ENCODE peak calls at places on chromosome X, in eight cellular contexts. A is DND-41; W is CD4-positive, alpha-beta T cell; I is hepatocyte; O is tibial nerve; L is adrenal gland; D is esophagus squamous epithelium; C is body of pancreas. X is an unnamed sample.

GRCh38 chrX:362351-362750 is 24.4 kb downstream of the PPP2R3B start:
- DNase-seq in A (no peak), W (no peak), I (no peak), O (no peak), L (no peak), D (no peak), C (no peak), X (no peak)

GRCh38 chrX:9677098-9677739 is 88.4 kb downstream of the GPR143 start:
- DNase-seq in A (no peak), W (no peak), I (no peak), O (no peak), L (no peak), D (no peak), C (no peak), X (no peak)

GRCh38 chrX:16594490-16594889 is 55.5 kb upstream of the S100G start:
- DNase-seq in A (no peak), W (no peak), I (no peak), O (no peak), L (no peak), D (no peak), C (no peak), X (no peak)

GRCh38 chrX:132463411-132463810 is 25.4 kb downstream of the MBNL3 start:
- DNase-seq in A (peak), W (no peak), I (peak), O (no peak), L (no peak), D (no peak), C (peak), X (peak)

GRCh38 chrX:48864210-48864609 is 28.8 kb upstream of the PCSK1N start:
- DNase-seq in A (no peak), W (no peak), I (no peak), O (no peak), L (no peak), D (no peak), C (no peak), X (no peak)

GRCh38 chrX:19410259-19410658 is 66.5 kb downstream of the PDHA1 start:
- DNase-seq in A (no peak), W (no peak), I (no peak), O (no peak), L (no peak), D (no peak), C (no peak), X (no peak)

GRCh38 chrX:113305496-113305895 is 464.9 kb upstream of the AMOT start:
- DNase-seq in A (no peak), W (no peak), I (no peak), O (no peak), L (no peak), D (no peak), C (no peak), X (no peak)

GRCh38 chrX:55008571-55009358 is 8.6 kb downstream of the APEX2 start:
- DNase-seq in A (no peak), W (peak), I (no peak), O (no peak), L (no peak), D (no peak), C (no peak), X (no peak)

GRCh38 chrX:152912121-152912520 is 14.3 kb downstream of the ZNF185 start:
- DNase-seq in A (no peak), W (no peak), I (no peak), O (no peak), L (no peak), D (no peak), C (no peak), X (no peak)

GRCh38 chrX:17595456-17596035 is 141.7 kb upstream of the SCML1 start:
- DNase-seq in A (no peak), W (no peak), I (no peak), O (no peak), L (no peak), D (no peak), C (no peak), X (no peak)

GRCh38 chrX:57821703-57822375 is 88.4 kb downstream of the ZXDA start:
- DNase-seq in A (peak), W (peak), I (no peak), O (no peak), L (peak), D (no peak), C (peak), X (peak)

GRCh38 chrX:34559325-34559724 is 97.8 kb downstream of the TMEM47 start:
- DNase-seq in A (peak), W (no peak), I (peak), O (no peak), L (no peak), D (no peak), C (no peak), X (no peak)

GRCh38 chrX:150558424-150558823 is 10.0 kb upstream of the MTM1 start:
- DNase-seq in A (no peak), W (no peak), I (no peak), O (no peak), L (no peak), D (no peak), C (no peak), X (no peak)

GRCh38 chrX:150813922-150814321 is 84.5 kb downstream of the CD99L2 start:
- DNase-seq in A (no peak), W (no peak), I (no peak), O (no peak), L (no peak), D (no peak), C (no peak), X (no peak)

GRCh38 chrX:38768079-38768478 is 33.2 kb upstream of the MID1IP1 start:
- DNase-seq in A (no peak), W (no peak), I (peak), O (no peak), L (no peak), D (no peak), C (peak), X (peak)

GRCh38 chrX:101462892-101463291 is 22.4 kb upstream of the ARMCX4 start:
- DNase-seq in A (no peak), W (no peak), I (no peak), O (no peak), L (peak), D (no peak), C (no peak), X (no peak)

GRCh38 chrX:124023838-124024238 is 62.3 kb downstream of the STAG2 start:
- DNase-seq in A (no peak), W (no peak), I (no peak), O (no peak), L (no peak), D (no peak), C (no peak), X (no peak)

GRCh38 chrX:102651242-102651967 is at the start of gene GPRASP1:
- DNase-seq in A (no peak), W (peak), I (peak), O (peak), L (peak), D (peak), C (peak), X (peak)

GRCh38 chrX:74925210-74926088 is at the start of gene NEXMIF:
- DNase-seq in A (peak), W (no peak), I (no peak), O (no peak), L (peak), D (no peak), C (no peak), X (peak)

GRCh38 chrX:12210921-12211320 is 72.6 kb downstream of the FRMPD4 start:
- DNase-seq in A (no peak), W (no peak), I (no peak), O (no peak), L (no peak), D (no peak), C (no peak), X (no peak)

GRCh38 chrX:15349046-15349445 is 13.7 kb upstream of the PIGA start:
- DNase-seq in A (peak), W (no peak), I (peak), O (no peak), L (peak), D (no peak), C (peak), X (peak)

GRCh38 chrX:95949588-95949987 is 735.1 kb upstream of the DIAPH2 start:
- DNase-seq in A (no peak), W (no peak), I (peak), O (no peak), L (no peak), D (no peak), C (no peak), X (no peak)

GRCh38 chrX:140151316-140151715 is 186.0 kb upstream of the CXorf66 start:
- DNase-seq in A (no peak), W (no peak), I (no peak), O (no peak), L (no peak), D (no peak), C (no peak), X (no peak)

GRCh38 chrX:139844884-139845283 is 88.0 kb downstream of the ATP11C start:
- DNase-seq in A (no peak), W (no peak), I (no peak), O (no peak), L (no peak), D (no peak), C (no peak), X (no peak)

GRCh38 chrX:153649178-153649914 is 2.3 kb downstream of the DUSP9 start:
- DNase-seq in A (peak), W (peak), I (peak), O (no peak), L (peak), D (no peak), C (peak), X (no peak)

GRCh38 chrX:46758956-46759644 is at the start of gene SLC9A7:
- DNase-seq in A (peak), W (peak), I (peak), O (peak), L (peak), D (no peak), C (peak), X (peak)

GRCh38 chrX:154013614-154014360 is 5.9 kb downstream of the IRAK1 start:
- DNase-seq in A (peak), W (peak), I (peak), O (no peak), L (peak), D (no peak), C (no peak), X (no peak)

GRCh38 chrX:110418857-110419249 is 60.2 kb downstream of the RTL9 start:
- DNase-seq in A (no peak), W (no peak), I (peak), O (no peak), L (no peak), D (no peak), C (no peak), X (no peak)

GRCh38 chrX:119809185-119809666 is 17.8 kb upstream of the RPL39 start:
- DNase-seq in A (no peak), W (no peak), I (no peak), O (no peak), L (no peak), D (no peak), C (no peak), X (no peak)

GRCh38 chrX:33207056-33207455 is 4.3 kb downstream of the DMD start:
- DNase-seq in A (no peak), W (no peak), I (no peak), O (no peak), L (no peak), D (no peak), C (no peak), X (no peak)

DNA sequence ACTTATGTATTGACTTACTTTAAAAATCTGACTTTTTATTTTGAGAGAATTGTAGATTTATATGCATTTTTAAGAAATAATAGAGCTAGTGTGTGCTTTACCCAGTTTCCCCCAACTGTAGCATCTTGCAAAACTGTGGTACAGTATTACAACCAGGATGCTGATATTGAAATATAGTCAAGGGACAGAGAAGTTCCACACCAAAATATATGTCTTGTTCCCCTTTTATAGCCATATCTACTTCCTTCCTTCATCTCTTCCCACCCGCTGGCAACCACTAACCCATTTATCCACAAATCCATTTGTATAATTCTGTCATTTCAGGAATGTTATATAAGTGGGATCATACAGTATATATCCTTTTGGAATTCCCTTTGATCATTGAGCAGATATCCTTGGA is 16.8 kb downstream of the KDM6A start:
- DNase-seq in A (no peak), W (no peak), I (no peak), O (no peak), L (no peak), D (no peak), C (no peak), X (no peak)
- H3K27ac ChIP-seq in A (no peak), W (no peak), I (no peak), O (no peak), L (no peak), D (no peak), C (no peak), X (no peak)

DNA sequence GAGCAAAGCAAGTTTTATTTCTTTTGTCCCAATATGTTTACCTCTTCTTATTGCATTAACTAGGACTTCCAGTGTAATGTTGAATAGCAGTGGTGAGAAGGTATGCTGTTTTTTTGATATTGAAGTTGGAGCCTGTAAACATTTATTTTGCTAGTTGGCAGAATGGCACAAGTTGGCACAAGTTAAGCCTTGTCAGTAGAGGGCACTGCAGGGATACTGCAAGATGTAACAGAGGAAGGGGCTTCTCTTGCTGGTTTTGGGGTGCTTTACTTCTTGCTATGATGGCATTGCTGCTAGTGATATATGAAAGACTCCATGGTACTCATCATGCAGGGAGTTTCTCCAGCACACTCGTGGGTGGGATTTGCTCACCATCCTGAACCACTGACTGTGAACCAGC is 327.3 kb upstream of the ARX start:
- DNase-seq in A (no peak), W (no peak), I (no peak), O (no peak), L (no peak), D (no peak), C (no peak), X (no peak)
- TF ChIP-seq CTCF in A (peak), W (no peak), I (no peak), O (no peak), L (no peak), D (no peak), C (no peak), X (no peak)

DNA sequence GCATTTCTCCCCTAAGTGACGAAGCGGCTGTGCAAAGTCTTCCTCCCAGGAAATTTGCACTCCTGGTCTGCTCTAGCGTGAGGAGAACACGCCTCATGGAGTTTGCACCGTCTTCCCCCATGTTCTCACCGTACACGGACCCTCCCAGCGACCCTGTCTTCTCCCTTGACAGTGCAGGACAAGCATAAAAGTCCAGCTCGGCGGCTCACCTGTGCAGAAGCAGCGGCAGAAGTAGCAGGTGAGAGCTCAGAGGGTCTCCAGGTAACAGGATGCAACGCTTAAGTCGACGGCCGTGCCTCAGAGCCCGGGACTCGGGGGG is 314 bp downstream of the P2RY8 start:
- DNase-seq in A (no peak), W (no peak), I (no peak), O (no peak), L (no peak), D (no peak), C (no peak), X (no peak)
- H3K27ac ChIP-seq in A (peak), W (peak), I (no peak), O (peak), L (peak), D (peak), C (no peak), X (no peak)

DNA sequence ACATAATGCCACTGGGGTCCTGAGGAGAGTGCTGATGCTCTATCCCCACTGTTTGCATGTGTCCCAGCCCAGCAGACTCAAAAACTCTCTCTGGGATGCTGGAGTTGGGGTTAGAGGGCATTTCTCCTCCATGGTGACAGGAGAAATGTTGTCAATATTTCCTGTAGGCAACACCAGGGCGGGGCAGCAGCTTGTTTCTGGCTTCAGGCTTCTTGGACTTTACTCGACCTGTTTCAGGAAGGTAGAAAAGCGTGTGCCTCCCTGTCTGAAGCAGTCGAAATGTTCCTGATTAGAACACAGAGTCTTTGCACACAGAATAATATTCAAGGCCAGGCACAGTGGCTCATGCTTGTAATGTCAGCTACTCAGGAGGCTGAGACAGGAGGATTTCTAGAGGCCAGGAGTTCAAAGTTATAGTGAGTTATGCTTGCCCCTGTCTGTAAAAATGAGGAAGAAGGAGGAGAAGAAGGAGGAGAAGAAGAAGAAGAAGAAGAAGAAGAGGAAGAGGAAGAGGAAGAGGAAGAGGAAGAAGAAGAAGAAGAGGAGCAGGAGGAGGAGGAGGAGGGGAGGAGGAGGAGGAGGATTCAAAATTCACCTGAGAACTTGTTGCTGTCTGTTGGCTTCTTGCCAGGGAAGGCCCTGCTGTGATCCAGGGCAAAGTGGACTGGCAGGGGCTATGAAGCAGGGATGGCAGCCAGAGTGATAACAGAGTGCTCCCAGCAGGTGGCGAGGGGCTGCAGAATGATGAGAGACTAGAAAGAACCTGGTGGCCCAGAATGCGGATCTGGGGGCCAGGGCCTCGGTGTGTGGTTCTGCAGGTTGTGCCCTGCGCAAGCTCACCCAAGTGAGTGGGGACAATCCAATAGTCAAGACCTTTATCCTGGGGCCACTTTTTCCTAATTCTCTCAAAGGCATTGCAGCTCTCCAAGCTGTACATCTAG is 82.9 kb downstream of the RTL5 start:
- DNase-seq in A (peak), W (no peak), I (peak), O (no peak), L (no peak), D (no peak), C (no peak), X (no peak)
- TF ChIP-seq CTCF in A (peak), W (no peak), I (no peak), O (no peak), L (no peak), D (no peak), C (no peak), X (no peak)

GRCh38 chrX:78377186-78377585 is 49.8 kb upstream of the CYSLTR1 start:
- DNase-seq in A (no peak), W (no peak), I (no peak), O (no peak), L (no peak), D (no peak), C (no peak), X (no peak)
- H3K27ac ChIP-seq in A (no peak), W (no peak), I (no peak), O (no peak), L (no peak), D (no peak), C (no peak), X (no peak)

GRCh38 chrX:40530471-40530870 is 50.3 kb upstream of the ATP6AP2 start:
- DNase-seq in A (no peak), W (no peak), I (no peak), O (no peak), L (no peak), D (no peak), C (no peak), X (no peak)
- TF ChIP-seq CTCF in A (no peak), W (no peak), I (no peak), O (no peak), L (no peak), D (no peak), C (no peak), X (no peak)